ENCODE peak calls at places on chromosomes 6 and 20, in ten cellular contexts. One of them, this sample, is unnamed.

GRCh38 chr6:90045535-90045934 is 151.3 kb downstream of the GJA10 start:
- DNase-seq in astrocyte: peak; percentile 59
- DNase-seq in fibroblast of pulmonary artery: no peak
- DNase-seq in lower lobe of right lung: no peak
- DNase-seq in MCF 10A: no peak
- DNase-seq in CD4-positive, alpha-beta T cell: no peak
- DNase-seq in B cell: no peak
- DNase-seq in left lung: no peak
- DNase-seq in GM13977: no peak
- DNase-seq in cardiac fibroblast: no peak
- DNase-seq in this sample: no peak

GRCh38 chr6:142373268-142374089 is 71.7 kb downstream of the ADGRG6 start:
- DNase-seq in fibroblast of pulmonary artery: no peak
- DNase-seq in lower lobe of right lung: no peak
- DNase-seq in left lung: no peak
- DNase-seq in cardiac fibroblast: peak; percentile 33
- DNase-seq in GM13977: no peak
- DNase-seq in astrocyte: no peak
- DNase-seq in B cell: no peak
- DNase-seq in MCF 10A: no peak
- DNase-seq in CD4-positive, alpha-beta T cell: no peak
- DNase-seq in this sample: no peak

GRCh38 chr20:47411161-47411560 is 54.7 kb upstream of the ZMYND8 start:
- DNase-seq in lower lobe of right lung: no peak
- DNase-seq in cardiac fibroblast: no peak
- DNase-seq in astrocyte: no peak
- DNase-seq in left lung: no peak
- DNase-seq in B cell: no peak
- DNase-seq in MCF 10A: no peak
- DNase-seq in CD4-positive, alpha-beta T cell: no peak
- DNase-seq in fibroblast of pulmonary artery: no peak
- DNase-seq in GM13977: no peak
- DNase-seq in this sample: no peak

GRCh38 chr6:2381872-2382661 is 136.7 kb upstream of the GMDS start:
- DNase-seq in MCF 10A: no peak
- DNase-seq in B cell: no peak
- DNase-seq in lower lobe of right lung: no peak
- DNase-seq in fibroblast of pulmonary artery: no peak
- DNase-seq in CD4-positive, alpha-beta T cell: no peak
- DNase-seq in astrocyte: no peak
- DNase-seq in cardiac fibroblast: no peak
- DNase-seq in left lung: no peak
- DNase-seq in GM13977: no peak
- DNase-seq in this sample: no peak

GRCh38 chr6:170228581-170229310 is 62.1 kb downstream of the DLL1 start:
- DNase-seq in left lung: peak; percentile 10
- DNase-seq in MCF 10A: no peak
- DNase-seq in fibroblast of pulmonary artery: no peak
- DNase-seq in cardiac fibroblast: no peak
- DNase-seq in lower lobe of right lung: no peak
- DNase-seq in CD4-positive, alpha-beta T cell: no peak
- DNase-seq in B cell: peak; percentile 37
- DNase-seq in astrocyte: no peak
- DNase-seq in GM13977: no peak
- DNase-seq in this sample: no peak

GRCh38 chr6:132733288-132733687 is 19.4 kb upstream of the VNN1 start:
- DNase-seq in astrocyte: no peak
- DNase-seq in cardiac fibroblast: no peak
- DNase-seq in fibroblast of pulmonary artery: no peak
- DNase-seq in GM13977: no peak
- DNase-seq in CD4-positive, alpha-beta T cell: no peak
- DNase-seq in left lung: no peak
- DNase-seq in lower lobe of right lung: no peak
- DNase-seq in B cell: no peak
- DNase-seq in MCF 10A: no peak
- DNase-seq in this sample: no peak

GRCh38 chr20:34873583-34874093 is 982 bp upstream of the GGT7 start:
- DNase-seq in MCF 10A: no peak
- DNase-seq in CD4-positive, alpha-beta T cell: no peak
- DNase-seq in left lung: no peak
- DNase-seq in cardiac fibroblast: no peak
- DNase-seq in lower lobe of right lung: no peak
- DNase-seq in B cell: no peak
- DNase-seq in astrocyte: no peak
- DNase-seq in fibroblast of pulmonary artery: no peak
- DNase-seq in GM13977: no peak
- DNase-seq in this sample: no peak

GRCh38 chr6:148152244-148152643 is 190.4 kb upstream of the SASH1 start:
- DNase-seq in lower lobe of right lung: no peak
- DNase-seq in fibroblast of pulmonary artery: no peak
- DNase-seq in GM13977: no peak
- DNase-seq in astrocyte: no peak
- DNase-seq in left lung: no peak
- DNase-seq in B cell: no peak
- DNase-seq in cardiac fibroblast: no peak
- DNase-seq in MCF 10A: no peak
- DNase-seq in CD4-positive, alpha-beta T cell: no peak
- DNase-seq in this sample: no peak

GRCh38 chr20:23568320-23569011 is at the start of gene CST9L:
- DNase-seq in CD4-positive, alpha-beta T cell: no peak
- DNase-seq in cardiac fibroblast: no peak
- DNase-seq in lower lobe of right lung: no peak
- DNase-seq in left lung: no peak
- DNase-seq in MCF 10A: no peak
- DNase-seq in GM13977: no peak
- DNase-seq in fibroblast of pulmonary artery: no peak
- DNase-seq in B cell: no peak
- DNase-seq in astrocyte: no peak
- DNase-seq in this sample: no peak

GRCh38 chr6:15947923-15948322 is 181.0 kb upstream of the MYLIP start:
- DNase-seq in CD4-positive, alpha-beta T cell: no peak
- DNase-seq in left lung: no peak
- DNase-seq in astrocyte: no peak
- DNase-seq in lower lobe of right lung: no peak
- DNase-seq in fibroblast of pulmonary artery: no peak
- DNase-seq in GM13977: no peak
- DNase-seq in cardiac fibroblast: no peak
- DNase-seq in B cell: no peak
- DNase-seq in MCF 10A: no peak
- DNase-seq in this sample: no peak

DNA sequence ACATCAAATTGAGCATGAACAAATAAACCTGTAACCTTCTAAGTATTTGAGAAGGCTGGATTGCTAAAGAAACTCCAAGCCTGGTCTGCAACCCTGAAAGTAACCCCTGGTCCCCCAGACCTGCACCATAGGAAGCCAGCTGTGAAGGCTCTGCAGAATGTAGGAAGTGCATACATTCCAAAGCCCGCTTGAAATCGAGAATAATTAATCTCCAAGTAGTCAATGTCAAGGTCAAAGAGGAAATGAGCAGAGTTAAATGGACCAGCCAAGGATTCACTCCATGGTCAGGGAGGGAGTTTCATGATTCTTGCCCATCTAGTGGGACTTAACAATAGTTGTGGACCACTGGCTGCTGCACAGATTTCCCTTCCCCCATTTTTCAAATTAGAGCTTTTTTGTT is 107.6 kb upstream of the RNF24 start:
- DNase-seq in fibroblast of pulmonary artery: no peak
- DNase-seq in B cell: no peak
- DNase-seq in lower lobe of right lung: no peak
- DNase-seq in cardiac fibroblast: no peak
- DNase-seq in MCF 10A: no peak
- DNase-seq in CD4-positive, alpha-beta T cell: no peak
- DNase-seq in GM13977: no peak
- DNase-seq in left lung: no peak
- DNase-seq in astrocyte: no peak
- DNase-seq in this sample: no peak
- TF ChIP-seq CTCF in fibroblast of pulmonary artery: no peak
- TF ChIP-seq CTCF in B cell: no peak
- TF ChIP-seq CTCF in lower lobe of right lung: no peak
- TF ChIP-seq CTCF in cardiac fibroblast: no peak
- TF ChIP-seq CTCF in MCF 10A: no peak
- TF ChIP-seq CTCF in CD4-positive, alpha-beta T cell: no peak
- TF ChIP-seq CTCF in GM13977: no peak
- TF ChIP-seq CTCF in left lung: no peak
- TF ChIP-seq CTCF in astrocyte: no peak
- TF ChIP-seq CTCF in this sample: no peak

GRCh38 chr6:105485456-105485855 is 82.6 kb upstream of the PREP start:
- DNase-seq in CD4-positive, alpha-beta T cell: no peak
- DNase-seq in GM13977: no peak
- DNase-seq in left lung: no peak
- DNase-seq in B cell: no peak
- DNase-seq in cardiac fibroblast: peak; percentile 34
- DNase-seq in MCF 10A: no peak
- DNase-seq in astrocyte: no peak
- DNase-seq in fibroblast of pulmonary artery: no peak
- DNase-seq in lower lobe of right lung: no peak
- DNase-seq in this sample: no peak

GRCh38 chr6:105484238-105485161 is 81.6 kb upstream of the PREP start:
- DNase-seq in cardiac fibroblast: peak; percentile 74
- DNase-seq in astrocyte: no peak
- DNase-seq in GM13977: no peak
- DNase-seq in lower lobe of right lung: no peak
- DNase-seq in CD4-positive, alpha-beta T cell: no peak
- DNase-seq in MCF 10A: peak; percentile 71
- DNase-seq in B cell: no peak
- DNase-seq in left lung: no peak
- DNase-seq in fibroblast of pulmonary artery: peak; percentile 59
- DNase-seq in this sample: no peak

GRCh38 chr6:105482227-105482839 is 79.5 kb upstream of the PREP start:
- DNase-seq in cardiac fibroblast: peak; percentile 48
- DNase-seq in B cell: no peak
- DNase-seq in astrocyte: no peak
- DNase-seq in GM13977: no peak
- DNase-seq in lower lobe of right lung: no peak
- DNase-seq in CD4-positive, alpha-beta T cell: no peak
- DNase-seq in fibroblast of pulmonary artery: peak; percentile 61
- DNase-seq in left lung: peak; percentile 57
- DNase-seq in MCF 10A: no peak
- DNase-seq in this sample: peak; percentile 28

GRCh38 chr6:105482956-105483355 is 80.1 kb upstream of the PREP start:
- DNase-seq in left lung: no peak
- DNase-seq in lower lobe of right lung: no peak
- DNase-seq in GM13977: no peak
- DNase-seq in B cell: no peak
- DNase-seq in cardiac fibroblast: no peak
- DNase-seq in fibroblast of pulmonary artery: no peak
- DNase-seq in CD4-positive, alpha-beta T cell: no peak
- DNase-seq in astrocyte: no peak
- DNase-seq in MCF 10A: no peak
- DNase-seq in this sample: no peak

GRCh38 chr6:105483492-105483891 is 80.6 kb upstream of the PREP start:
- DNase-seq in fibroblast of pulmonary artery: peak; percentile 33
- DNase-seq in CD4-positive, alpha-beta T cell: no peak
- DNase-seq in astrocyte: peak; percentile 78
- DNase-seq in GM13977: no peak
- DNase-seq in lower lobe of right lung: no peak
- DNase-seq in left lung: no peak
- DNase-seq in MCF 10A: no peak
- DNase-seq in B cell: no peak
- DNase-seq in cardiac fibroblast: peak; percentile 57
- DNase-seq in this sample: no peak
- TF ChIP-seq CTCF in fibroblast of pulmonary artery: no peak
- TF ChIP-seq CTCF in CD4-positive, alpha-beta T cell: no peak
- TF ChIP-seq CTCF in astrocyte: no peak
- TF ChIP-seq CTCF in GM13977: no peak
- TF ChIP-seq CTCF in lower lobe of right lung: no peak
- TF ChIP-seq CTCF in left lung: no peak
- TF ChIP-seq CTCF in MCF 10A: no peak
- TF ChIP-seq CTCF in B cell: no peak
- TF ChIP-seq CTCF in cardiac fibroblast: no peak
- TF ChIP-seq CTCF in this sample: no peak

GRCh38 chr20:4613718-4614620 is 107.7 kb upstream of the PRND start:
- DNase-seq in CD4-positive, alpha-beta T cell: peak; percentile 50
- DNase-seq in cardiac fibroblast: peak; percentile 61
- DNase-seq in fibroblast of pulmonary artery: peak; percentile 65
- DNase-seq in B cell: peak; percentile 84
- DNase-seq in lower lobe of right lung: no peak
- DNase-seq in MCF 10A: peak; percentile 80
- DNase-seq in GM13977: peak; percentile 50
- DNase-seq in left lung: peak; percentile 50
- DNase-seq in astrocyte: peak; percentile 82
- DNase-seq in this sample: no peak
- TF ChIP-seq CTCF in CD4-positive, alpha-beta T cell: peak; percentile 43
- TF ChIP-seq CTCF in cardiac fibroblast: peak; percentile 43
- TF ChIP-seq CTCF in fibroblast of pulmonary artery: peak; percentile 50
- TF ChIP-seq CTCF in B cell: peak; percentile 71
- TF ChIP-seq CTCF in lower lobe of right lung: peak; percentile 30
- TF ChIP-seq CTCF in MCF 10A: peak; percentile 63
- TF ChIP-seq CTCF in GM13977: peak; percentile 46
- TF ChIP-seq CTCF in left lung: peak; percentile 9
- TF ChIP-seq CTCF in astrocyte: peak; percentile 47
- TF ChIP-seq CTCF in this sample: no peak

DNA sequence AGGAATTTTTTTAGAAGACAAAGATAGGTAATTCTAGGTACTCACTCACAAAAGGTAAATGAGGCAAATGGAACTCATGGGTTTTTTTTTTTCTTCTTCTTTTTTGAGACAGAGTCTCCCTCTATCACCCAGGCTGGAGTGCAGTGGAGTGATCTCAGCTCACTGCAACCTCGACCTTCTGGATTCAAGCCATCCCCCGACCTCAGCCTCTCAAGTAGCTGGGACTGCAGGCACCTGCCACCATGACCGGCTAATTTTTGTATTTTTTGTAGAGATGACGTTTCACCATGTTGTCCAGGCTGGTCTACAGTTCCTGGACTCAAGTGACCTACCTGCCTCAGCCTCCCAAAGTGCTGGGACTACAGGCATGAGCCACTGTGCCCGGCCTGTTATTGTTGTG is 126.1 kb downstream of the LRRC1 start:
- DNase-seq in GM13977: no peak
- DNase-seq in left lung: no peak
- DNase-seq in astrocyte: no peak
- DNase-seq in fibroblast of pulmonary artery: no peak
- DNase-seq in cardiac fibroblast: no peak
- DNase-seq in MCF 10A: no peak
- DNase-seq in CD4-positive, alpha-beta T cell: no peak
- DNase-seq in B cell: no peak
- DNase-seq in lower lobe of right lung: no peak
- DNase-seq in this sample: no peak
- TF ChIP-seq CTCF in GM13977: no peak
- TF ChIP-seq CTCF in left lung: no peak
- TF ChIP-seq CTCF in astrocyte: no peak
- TF ChIP-seq CTCF in fibroblast of pulmonary artery: no peak
- TF ChIP-seq CTCF in cardiac fibroblast: no peak
- TF ChIP-seq CTCF in MCF 10A: no peak
- TF ChIP-seq CTCF in CD4-positive, alpha-beta T cell: no peak
- TF ChIP-seq CTCF in B cell: no peak
- TF ChIP-seq CTCF in lower lobe of right lung: no peak
- TF ChIP-seq CTCF in this sample: no peak

DNA sequence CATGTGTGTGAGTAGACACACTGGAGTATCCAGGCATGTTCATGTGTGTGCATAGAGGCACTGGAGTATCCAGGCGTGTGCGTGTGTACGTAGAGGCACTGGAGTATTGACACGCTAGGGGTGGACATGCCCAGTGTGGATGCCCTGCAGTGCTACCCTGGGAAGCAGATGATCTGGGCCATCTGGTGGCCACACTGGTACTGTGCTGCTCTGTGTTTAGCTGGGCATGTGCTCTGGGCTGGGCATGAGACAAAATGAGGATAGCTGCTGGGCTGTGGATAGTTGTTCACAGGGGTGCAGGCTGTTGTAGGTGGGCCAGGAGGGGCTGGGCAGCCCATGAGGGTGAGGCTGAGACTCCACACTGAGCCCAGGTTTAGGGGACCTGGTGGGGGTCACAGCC is 24.0 kb upstream of the NPBWR2 start:
- DNase-seq in left lung: peak; percentile 20
- DNase-seq in astrocyte: no peak
- DNase-seq in fibroblast of pulmonary artery: peak; percentile 8
- DNase-seq in B cell: no peak
- DNase-seq in MCF 10A: peak; percentile 33
- DNase-seq in lower lobe of right lung: peak; percentile 3
- DNase-seq in cardiac fibroblast: peak; percentile 11
- DNase-seq in CD4-positive, alpha-beta T cell: no peak
- DNase-seq in GM13977: no peak
- DNase-seq in this sample: peak; percentile 31
- TF ChIP-seq CTCF in left lung: no peak
- TF ChIP-seq CTCF in astrocyte: peak; percentile 5
- TF ChIP-seq CTCF in fibroblast of pulmonary artery: peak; percentile 19
- TF ChIP-seq CTCF in B cell: no peak
- TF ChIP-seq CTCF in MCF 10A: peak; percentile 15
- TF ChIP-seq CTCF in lower lobe of right lung: no peak
- TF ChIP-seq CTCF in cardiac fibroblast: peak; percentile 23
- TF ChIP-seq CTCF in CD4-positive, alpha-beta T cell: no peak
- TF ChIP-seq CTCF in GM13977: peak; percentile 20
- TF ChIP-seq CTCF in this sample: no peak